ENCODE peak calls at places on chromosome 17, in ten cellular contexts. One of them, this sample, is unnamed.

GRCh38 chr17:9924735-9925191 is 19.7 kb upstream of the RCVRN start:
- DNase-seq in KG1: no peak
- DNase-seq in neuronal stem cell: peak
- DNase-seq in uterus: no peak
- DNase-seq in ELR: peak
- DNase-seq in T-cell: no peak
- DNase-seq in A172: peak
- DNase-seq in tibial artery: no peak
- DNase-seq in sigmoid colon: no peak
- DNase-seq in HEK293T: peak
- DNase-seq in this sample: no peak

GRCh38 chr17:17781591-17782424 is 55.0 kb downstream of the SREBF1 start:
- DNase-seq in neuronal stem cell: peak
- DNase-seq in uterus: peak
- DNase-seq in sigmoid colon: peak
- DNase-seq in tibial artery: peak
- DNase-seq in T-cell: peak
- DNase-seq in ELR: peak
- DNase-seq in HEK293T: peak
- DNase-seq in A172: peak
- DNase-seq in KG1: no peak
- DNase-seq in this sample: peak

GRCh38 chr17:63488851-63489250 is 12.0 kb downstream of the ACE start:
- DNase-seq in tibial artery: no peak
- DNase-seq in sigmoid colon: no peak
- DNase-seq in neuronal stem cell: no peak
- DNase-seq in KG1: no peak
- DNase-seq in T-cell: no peak
- DNase-seq in A172: no peak
- DNase-seq in HEK293T: no peak
- DNase-seq in uterus: no peak
- DNase-seq in ELR: no peak
- DNase-seq in this sample: no peak

GRCh38 chr17:67400193-67400592 is 23.1 kb downstream of the PITPNC1 start:
- DNase-seq in A172: no peak
- DNase-seq in ELR: no peak
- DNase-seq in uterus: no peak
- DNase-seq in T-cell: no peak
- DNase-seq in HEK293T: no peak
- DNase-seq in KG1: no peak
- DNase-seq in tibial artery: no peak
- DNase-seq in sigmoid colon: no peak
- DNase-seq in neuronal stem cell: no peak
- DNase-seq in this sample: no peak

GRCh38 chr17:58325976-58326468 is 2.6 kb downstream of the TSPOAP1 start:
- DNase-seq in sigmoid colon: no peak
- DNase-seq in A172: no peak
- DNase-seq in KG1: no peak
- DNase-seq in neuronal stem cell: no peak
- DNase-seq in HEK293T: no peak
- DNase-seq in tibial artery: no peak
- DNase-seq in ELR: no peak
- DNase-seq in T-cell: no peak
- DNase-seq in uterus: no peak
- DNase-seq in this sample: no peak

GRCh38 chr17:1829189-1829578 is 518 bp downstream of the SMYD4 start:
- DNase-seq in HEK293T: peak
- DNase-seq in uterus: peak
- DNase-seq in neuronal stem cell: peak
- DNase-seq in A172: peak
- DNase-seq in T-cell: no peak
- DNase-seq in sigmoid colon: peak
- DNase-seq in ELR: peak
- DNase-seq in tibial artery: peak
- DNase-seq in KG1: no peak
- DNase-seq in this sample: no peak

GRCh38 chr17:37770631-37771518 is 26.0 kb upstream of the HNF1B start:
- DNase-seq in ELR: peak
- DNase-seq in A172: peak
- DNase-seq in T-cell: no peak
- DNase-seq in uterus: no peak
- DNase-seq in neuronal stem cell: peak
- DNase-seq in sigmoid colon: no peak
- DNase-seq in KG1: no peak
- DNase-seq in tibial artery: no peak
- DNase-seq in HEK293T: peak
- DNase-seq in this sample: peak

GRCh38 chr17:14058051-14058450 is 11.3 kb upstream of the COX10 start:
- DNase-seq in T-cell: no peak
- DNase-seq in A172: no peak
- DNase-seq in ELR: no peak
- DNase-seq in tibial artery: no peak
- DNase-seq in HEK293T: no peak
- DNase-seq in KG1: no peak
- DNase-seq in sigmoid colon: no peak
- DNase-seq in neuronal stem cell: no peak
- DNase-seq in uterus: no peak
- DNase-seq in this sample: no peak

GRCh38 chr17:37247825-37248224 is 128.0 kb upstream of the C17orf78 start:
- DNase-seq in sigmoid colon: no peak
- DNase-seq in tibial artery: no peak
- DNase-seq in KG1: no peak
- DNase-seq in ELR: no peak
- DNase-seq in neuronal stem cell: no peak
- DNase-seq in uterus: no peak
- DNase-seq in T-cell: no peak
- DNase-seq in HEK293T: no peak
- DNase-seq in A172: no peak
- DNase-seq in this sample: no peak

GRCh38 chr17:33942414-33942813 is 312.7 kb upstream of the CCL2 start:
- DNase-seq in tibial artery: no peak
- DNase-seq in HEK293T: no peak
- DNase-seq in T-cell: no peak
- DNase-seq in ELR: no peak
- DNase-seq in sigmoid colon: no peak
- DNase-seq in A172: peak
- DNase-seq in uterus: no peak
- DNase-seq in KG1: no peak
- DNase-seq in neuronal stem cell: no peak
- DNase-seq in this sample: no peak

GRCh38 chr17:75218121-75218520 is 12.6 kb downstream of the NUP85 start:
- DNase-seq in A172: no peak
- DNase-seq in ELR: no peak
- DNase-seq in tibial artery: no peak
- DNase-seq in T-cell: no peak
- DNase-seq in uterus: no peak
- DNase-seq in neuronal stem cell: no peak
- DNase-seq in sigmoid colon: no peak
- DNase-seq in KG1: no peak
- DNase-seq in HEK293T: no peak
- DNase-seq in this sample: no peak

GRCh38 chr17:11898526-11899235 is 98.6 kb downstream of the ZNF18 start:
- DNase-seq in T-cell: no peak
- DNase-seq in A172: no peak
- DNase-seq in neuronal stem cell: no peak
- DNase-seq in HEK293T: no peak
- DNase-seq in KG1: no peak
- DNase-seq in uterus: no peak
- DNase-seq in sigmoid colon: no peak
- DNase-seq in tibial artery: no peak
- DNase-seq in ELR: no peak
- DNase-seq in this sample: no peak

GRCh38 chr17:73228748-73229236 is 32.9 kb downstream of the CPSF4L start:
- DNase-seq in tibial artery: peak
- DNase-seq in ELR: peak
- DNase-seq in neuronal stem cell: no peak
- DNase-seq in uterus: peak
- DNase-seq in T-cell: no peak
- DNase-seq in sigmoid colon: peak
- DNase-seq in HEK293T: peak
- DNase-seq in A172: peak
- DNase-seq in KG1: no peak
- DNase-seq in this sample: no peak

GRCh38 chr17:16282522-16282921 is 65.5 kb downstream of the PIGL start:
- DNase-seq in sigmoid colon: no peak
- DNase-seq in tibial artery: no peak
- DNase-seq in neuronal stem cell: no peak
- DNase-seq in ELR: peak
- DNase-seq in uterus: no peak
- DNase-seq in A172: peak
- DNase-seq in T-cell: no peak
- DNase-seq in KG1: no peak
- DNase-seq in HEK293T: no peak
- DNase-seq in this sample: no peak

GRCh38 chr17:17445925-17446665 is 30.7 kb upstream of the MED9 start:
- DNase-seq in sigmoid colon: no peak
- DNase-seq in neuronal stem cell: no peak
- DNase-seq in uterus: no peak
- DNase-seq in ELR: peak
- DNase-seq in tibial artery: no peak
- DNase-seq in A172: peak
- DNase-seq in KG1: no peak
- DNase-seq in HEK293T: no peak
- DNase-seq in T-cell: no peak
- DNase-seq in this sample: no peak

GRCh38 chr17:28398280-28398981 is 7.6 kb downstream of the SLC46A1 start:
- DNase-seq in A172: no peak
- DNase-seq in sigmoid colon: no peak
- DNase-seq in KG1: no peak
- DNase-seq in uterus: no peak
- DNase-seq in tibial artery: no peak
- DNase-seq in HEK293T: no peak
- DNase-seq in ELR: peak
- DNase-seq in neuronal stem cell: no peak
- DNase-seq in T-cell: no peak
- DNase-seq in this sample: no peak

GRCh38 chr17:82930924-82931695 is 91.3 kb upstream of the ZNF750 start:
- DNase-seq in HEK293T: no peak
- DNase-seq in sigmoid colon: peak
- DNase-seq in KG1: no peak
- DNase-seq in ELR: no peak
- DNase-seq in tibial artery: peak
- DNase-seq in A172: no peak
- DNase-seq in T-cell: no peak
- DNase-seq in neuronal stem cell: no peak
- DNase-seq in uterus: peak
- DNase-seq in this sample: no peak

GRCh38 chr17:58156839-58157803 is 8.9 kb downstream of the OR4D1 start:
- DNase-seq in tibial artery: no peak
- DNase-seq in ELR: no peak
- DNase-seq in KG1: no peak
- DNase-seq in neuronal stem cell: peak
- DNase-seq in sigmoid colon: no peak
- DNase-seq in HEK293T: peak
- DNase-seq in A172: no peak
- DNase-seq in T-cell: peak
- DNase-seq in uterus: no peak
- DNase-seq in this sample: peak

GRCh38 chr17:63524051-63524450 is 893 bp downstream of the KCNH6 start:
- DNase-seq in neuronal stem cell: no peak
- DNase-seq in A172: no peak
- DNase-seq in tibial artery: no peak
- DNase-seq in KG1: no peak
- DNase-seq in ELR: no peak
- DNase-seq in HEK293T: no peak
- DNase-seq in T-cell: no peak
- DNase-seq in sigmoid colon: no peak
- DNase-seq in uterus: no peak
- DNase-seq in this sample: no peak

GRCh38 chr17:43540821-43541674 is 5.1 kb downstream of the ETV4 start:
- DNase-seq in HEK293T: no peak
- DNase-seq in tibial artery: no peak
- DNase-seq in KG1: no peak
- DNase-seq in sigmoid colon: no peak
- DNase-seq in A172: peak
- DNase-seq in ELR: no peak
- DNase-seq in uterus: no peak
- DNase-seq in T-cell: no peak
- DNase-seq in neuronal stem cell: no peak
- DNase-seq in this sample: no peak

GRCh38 chr17:36835036-36835435 is 102.2 kb upstream of the LHX1 start:
- DNase-seq in A172: no peak
- DNase-seq in KG1: no peak
- DNase-seq in HEK293T: no peak
- DNase-seq in uterus: no peak
- DNase-seq in ELR: no peak
- DNase-seq in tibial artery: no peak
- DNase-seq in neuronal stem cell: no peak
- DNase-seq in sigmoid colon: no peak
- DNase-seq in T-cell: no peak
- DNase-seq in this sample: no peak

GRCh38 chr17:31511583-31511982 is 120.1 kb downstream of the RAB11FIP4 start:
- DNase-seq in HEK293T: no peak
- DNase-seq in KG1: no peak
- DNase-seq in ELR: no peak
- DNase-seq in T-cell: no peak
- DNase-seq in A172: no peak
- DNase-seq in sigmoid colon: no peak
- DNase-seq in tibial artery: no peak
- DNase-seq in neuronal stem cell: no peak
- DNase-seq in uterus: no peak
- DNase-seq in this sample: no peak

GRCh38 chr17:30271102-30271501 is 20.6 kb downstream of the BLMH start:
- DNase-seq in T-cell: no peak
- DNase-seq in neuronal stem cell: no peak
- DNase-seq in HEK293T: no peak
- DNase-seq in sigmoid colon: no peak
- DNase-seq in tibial artery: no peak
- DNase-seq in KG1: no peak
- DNase-seq in uterus: no peak
- DNase-seq in ELR: peak
- DNase-seq in A172: no peak
- DNase-seq in this sample: no peak

GRCh38 chr17:60095381-60095780 is 16.7 kb upstream of the HEATR6 start:
- DNase-seq in HEK293T: no peak
- DNase-seq in T-cell: no peak
- DNase-seq in sigmoid colon: no peak
- DNase-seq in tibial artery: no peak
- DNase-seq in A172: no peak
- DNase-seq in ELR: no peak
- DNase-seq in neuronal stem cell: no peak
- DNase-seq in uterus: no peak
- DNase-seq in KG1: no peak
- DNase-seq in this sample: no peak

GRCh38 chr17:37833237-37833859 is 88.5 kb upstream of the HNF1B start:
- DNase-seq in KG1: no peak
- DNase-seq in HEK293T: no peak
- DNase-seq in tibial artery: no peak
- DNase-seq in sigmoid colon: no peak
- DNase-seq in A172: no peak
- DNase-seq in neuronal stem cell: no peak
- DNase-seq in T-cell: no peak
- DNase-seq in uterus: no peak
- DNase-seq in ELR: no peak
- DNase-seq in this sample: no peak

GRCh38 chr17:65037157-65037556 is 19.4 kb downstream of the GNA13 start:
- DNase-seq in tibial artery: no peak
- DNase-seq in neuronal stem cell: no peak
- DNase-seq in sigmoid colon: no peak
- DNase-seq in HEK293T: no peak
- DNase-seq in KG1: no peak
- DNase-seq in T-cell: no peak
- DNase-seq in uterus: no peak
- DNase-seq in ELR: no peak
- DNase-seq in A172: no peak
- DNase-seq in this sample: no peak

This sample was measured in CD4-positive, alpha-beta T cell.